ENCODE peak calls at places on chromosomes 13 and 19, in ten cellular contexts. Z, H, K, P, M, S, W, G, R and N are unnamed samples.

GRCh38 chr19:1026189-1027019 is at the start of gene CNN2:
- DNase-seq in G (peak), K (peak), M (peak), S (peak), H (no peak), P (peak), Z (peak), W (peak), R (peak), N (peak)

GRCh38 chr19:45098521-45099464 is 5.8 kb downstream of the PPP1R37 start:
- DNase-seq in G (no peak), R (no peak), Z (peak), P (peak), S (no peak), K (peak), H (no peak), M (peak), W (no peak), N (no peak)

GRCh38 chr13:101474419-101474957 is 22.0 kb downstream of the ITGBL1 start:
- DNase-seq in P (no peak), Z (no peak), S (no peak), M (peak), H (no peak), K (no peak), W (peak), R (no peak), G (peak), N (no peak)

GRCh38 chr19:33978286-33978685 is 181.6 kb downstream of the KCTD15 start:
- DNase-seq in M (no peak), W (no peak), P (no peak), Z (no peak), R (no peak), S (no peak), H (no peak), G (no peak), K (no peak), N (no peak)

GRCh38 chr19:42653841-42654240 is 59.1 kb upstream of the CEACAM8 start:
- DNase-seq in K (no peak), R (no peak), Z (no peak), M (no peak), P (no peak), W (no peak), G (peak), H (no peak), S (no peak), N (no peak)

GRCh38 chr13:98657506-98658085 is 80.7 kb upstream of the STK24 start:
- DNase-seq in G (no peak), K (no peak), Z (no peak), R (no peak), P (no peak), W (no peak), S (no peak), M (peak), H (no peak), N (no peak)

GRCh38 chr13:99356216-99357089 is 49.3 kb upstream of the GPR183 start:
- DNase-seq in Z (no peak), G (no peak), K (no peak), S (peak), M (peak), H (no peak), W (no peak), P (no peak), R (peak), N (no peak)

GRCh38 chr19:37763488-37763887 is 15.9 kb downstream of the ZNF573 start:
- DNase-seq in S (peak), W (no peak), R (no peak), G (no peak), P (no peak), M (peak), K (no peak), H (no peak), Z (no peak), N (no peak)

GRCh38 chr13:33927315-33927714 is 109.4 kb downstream of the RFC3 start:
- DNase-seq in S (no peak), M (peak), H (no peak), K (no peak), R (peak), W (no peak), Z (no peak), G (no peak), P (no peak), N (no peak)

GRCh38 chr19:1513492-1514294 is 874 bp upstream of the ADAMTSL5 start:
- DNase-seq in P (peak), R (no peak), K (peak), W (no peak), M (peak), Z (peak), G (peak), S (peak), H (no peak), N (no peak)

GRCh38 chr19:2179095-2179494 is 15.4 kb downstream of the DOT1L start:
- DNase-seq in K (no peak), R (no peak), W (no peak), P (no peak), Z (no peak), G (no peak), M (no peak), S (no peak), H (no peak), N (no peak)

GRCh38 chr13:19634129-19634740 is 776 bp downstream of the MPHOSPH8 start:
- DNase-seq in H (no peak), S (no peak), M (peak), P (no peak), Z (no peak), G (peak), R (peak), W (no peak), K (no peak), N (no peak)

GRCh38 chr19:14411161-14411560 is 8.0 kb downstream of the DDX39A start:
- DNase-seq in K (no peak), M (no peak), S (no peak), W (peak), Z (no peak), R (no peak), P (no peak), G (no peak), H (no peak), N (no peak)

GRCh38 chr19:1133471-1133929 is 29.7 kb downstream of the GPX4 start:
- DNase-seq in Z (no peak), H (no peak), M (peak), S (peak), P (no peak), W (no peak), G (peak), R (no peak), K (no peak), N (no peak)

GRCh38 chr19:22606954-22607652 is 27.0 kb upstream of the ZNF492 start:
- DNase-seq in M (no peak), G (no peak), R (peak), W (no peak), H (no peak), K (no peak), S (no peak), Z (no peak), P (no peak), N (no peak)

GRCh38 chr13:23631676-23632622 is 61.7 kb downstream of the TNFRSF19 start:
- DNase-seq in R (no peak), K (no peak), P (no peak), W (no peak), H (no peak), Z (no peak), M (no peak), G (no peak), S (no peak), N (no peak)

GRCh38 chr19:42074513-42075363 is 1.2 kb upstream of the ZNF574 start:
- DNase-seq in R (no peak), G (peak), W (no peak), M (no peak), K (no peak), Z (no peak), P (no peak), H (no peak), S (peak), N (no peak)

GRCh38 chr19:28537896-28538295 is 675.1 kb downstream of the UQCRFS1 start:
- DNase-seq in H (no peak), S (no peak), W (no peak), K (no peak), R (no peak), P (no peak), G (no peak), M (no peak), Z (no peak), N (no peak)

GRCh38 chr13:80341771-80342271 is 895 bp upstream of the SPRY2 start:
- DNase-seq in R (no peak), W (peak), P (peak), K (peak), G (peak), Z (peak), H (no peak), M (peak), S (peak), N (no peak)

GRCh38 chr19:776549-776948 is 20.7 kb upstream of the PTBP1 start:
- DNase-seq in G (no peak), W (peak), H (no peak), P (no peak), R (no peak), K (no peak), M (no peak), Z (no peak), S (no peak), N (no peak)

GRCh38 chr13:39232999-39233398 is 194.7 kb downstream of the NHLRC3 start:
- DNase-seq in R (no peak), G (no peak), H (no peak), Z (no peak), K (no peak), S (no peak), M (no peak), P (no peak), W (no peak), N (no peak)

GRCh38 chr13:52862358-52863206 is 14.1 kb upstream of the PCDH8 start:
- DNase-seq in P (no peak), W (peak), K (no peak), H (no peak), S (peak), Z (no peak), G (peak), R (no peak), M (no peak), N (no peak)

GRCh38 chr13:101681834-101682233 is 229.4 kb downstream of the ITGBL1 start:
- DNase-seq in S (no peak), P (no peak), K (no peak), R (no peak), H (no peak), M (peak), W (no peak), G (no peak), Z (no peak), N (no peak)

GRCh38 chr19:5567360-5567970 is at the start of gene TINCR:
- DNase-seq in G (peak), P (no peak), M (no peak), Z (no peak), H (no peak), S (no peak), K (no peak), R (no peak), W (peak), N (no peak)
- TF ChIP-seq CTCF in G (no peak), P (no peak), M (no peak), Z (no peak), H (no peak), S (peak), K (no peak), R (no peak), W (peak), N (peak)

DNA sequence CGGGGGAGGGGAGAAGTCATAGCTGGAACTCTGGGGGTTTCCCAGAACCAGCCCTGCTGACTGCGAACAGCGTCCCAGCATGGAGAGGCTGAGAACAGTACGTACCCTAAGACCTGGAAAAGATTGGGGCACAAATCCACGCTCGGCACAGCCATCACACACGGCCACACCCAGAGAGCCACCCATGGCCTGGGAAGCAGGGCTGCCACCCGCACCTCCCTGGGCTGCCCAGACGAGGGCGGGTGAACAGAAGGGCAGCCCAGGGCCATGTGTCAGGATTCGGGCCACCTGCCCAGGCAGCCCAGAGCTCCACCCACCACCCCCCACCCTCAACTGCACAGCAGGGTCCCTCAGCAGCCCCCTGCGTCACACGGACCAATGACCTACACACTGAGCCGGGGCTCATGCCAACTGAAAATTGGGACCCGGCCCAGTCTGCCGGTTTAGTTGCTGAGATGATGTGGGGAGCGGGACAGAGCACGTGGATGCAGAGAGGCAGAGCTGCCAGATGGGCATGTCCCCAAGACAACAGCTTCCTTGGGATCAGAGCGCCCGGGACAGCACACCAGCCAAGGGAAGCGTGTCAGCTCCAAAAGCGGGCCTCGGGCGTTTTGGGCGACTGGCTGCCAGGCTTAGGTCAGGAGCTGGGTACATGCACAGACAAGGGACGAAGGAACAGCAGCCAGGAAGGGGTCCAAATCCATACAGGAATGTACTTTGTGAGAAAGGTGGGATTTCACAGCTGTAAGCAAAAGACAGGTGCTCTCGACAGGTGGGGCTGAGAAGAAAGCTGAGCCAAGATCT is 8.4 kb downstream of the UBXN6 start:
- DNase-seq in M (no peak), R (no peak), Z (peak), K (peak), H (no peak), W (no peak), P (peak), S (no peak), G (no peak), N (no peak)
- TF ChIP-seq CTCF in M (no peak), R (no peak), Z (peak), K (peak), H (no peak), W (no peak), P (no peak), S (no peak), G (peak), N (no peak)

GRCh38 chr13:86862137-86862536 is 809.0 kb upstream of the SLITRK5 start:
- DNase-seq in M (no peak), R (no peak), G (peak), S (no peak), W (no peak), K (no peak), Z (no peak), H (no peak), P (no peak), N (no peak)

GRCh38 chr13:86864376-86864775 is 806.8 kb upstream of the SLITRK5 start:
- DNase-seq in M (no peak), S (no peak), P (no peak), H (no peak), K (no peak), W (no peak), R (no peak), Z (no peak), G (no peak), N (no peak)
- TF ChIP-seq CTCF in M (no peak), S (no peak), P (no peak), H (no peak), K (no peak), W (no peak), R (no peak), Z (no peak), G (no peak), N (no peak)

DNA sequence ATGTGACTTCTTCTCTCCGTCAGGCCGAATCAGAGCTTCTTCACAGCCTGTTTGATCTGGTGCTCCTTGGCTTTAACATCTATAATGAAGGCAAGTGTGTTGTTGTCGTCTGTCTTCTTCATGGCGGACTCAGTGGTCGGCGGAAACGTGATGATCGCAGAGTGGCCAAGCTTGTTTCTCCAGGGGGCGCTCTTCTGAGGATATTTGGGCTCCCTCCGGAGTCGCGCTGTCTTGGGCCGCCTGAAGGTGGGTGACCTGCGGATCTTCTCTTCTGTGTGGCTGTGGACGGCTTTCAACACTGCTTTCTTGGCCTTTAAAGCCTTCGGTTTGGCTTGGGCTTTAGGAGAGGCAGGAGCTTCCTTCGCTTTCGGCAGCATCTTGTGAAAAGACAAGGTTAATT is 9.8 kb downstream of the TPRX1 start:
- DNase-seq in W (no peak), H (no peak), P (no peak), G (peak), R (no peak), Z (no peak), M (no peak), S (no peak), K (no peak), N (no peak)
- TF ChIP-seq CTCF in W (no peak), H (no peak), P (no peak), G (peak), R (no peak), Z (no peak), M (no peak), S (no peak), K (no peak), N (peak)

DNA sequence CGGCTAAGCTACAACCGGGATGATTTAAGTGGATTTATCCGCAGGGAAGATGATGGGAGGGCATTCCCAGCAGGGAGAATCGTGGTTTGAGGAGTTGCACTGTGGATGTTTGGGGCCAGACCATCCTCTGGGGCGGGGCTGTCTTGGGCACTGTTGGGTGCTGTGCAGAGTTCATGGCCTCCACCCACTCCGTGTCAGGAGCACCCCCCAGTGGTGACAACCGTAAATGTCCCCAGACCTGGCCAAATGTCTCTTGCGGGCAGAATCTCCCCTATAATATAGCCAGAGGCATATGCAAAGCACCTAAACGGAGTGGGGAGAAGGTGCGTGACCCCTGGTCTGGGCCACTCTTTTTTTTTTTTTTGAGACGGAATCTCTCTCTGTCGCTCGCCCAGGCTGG is 40.2 kb downstream of the SMIM24 start:
- DNase-seq in W (peak), P (no peak), S (peak), H (no peak), K (peak), G (peak), R (no peak), Z (peak), M (peak), N (no peak)
- TF ChIP-seq CTCF in W (no peak), P (peak), S (peak), H (peak), K (peak), G (peak), R (no peak), Z (peak), M (peak), N (peak)

DNA sequence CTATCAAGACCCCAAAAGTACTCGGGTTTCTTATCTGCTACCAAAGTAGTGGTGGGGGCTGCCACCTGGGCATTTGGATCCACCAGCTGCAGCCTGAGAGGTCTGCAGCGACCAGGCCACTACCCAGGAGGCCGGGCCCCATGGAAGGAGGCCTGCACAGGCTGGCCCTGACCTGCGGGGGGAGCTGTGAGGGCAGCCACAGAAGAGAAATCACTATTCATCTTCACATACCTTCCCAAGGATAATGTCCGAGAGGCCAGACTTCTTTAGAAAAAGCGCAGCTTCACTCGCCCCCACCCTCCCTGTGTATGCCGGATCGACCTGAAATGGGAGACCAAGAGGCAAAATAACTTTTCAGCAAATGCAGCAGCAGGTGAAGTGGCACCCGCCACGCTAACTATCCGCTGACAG is 30.1 kb downstream of the EPS15L1 start:
- DNase-seq in R (no peak), G (peak), S (peak), W (peak), Z (no peak), P (no peak), H (no peak), M (peak), K (no peak), N (no peak)
- TF ChIP-seq CTCF in R (no peak), G (peak), S (peak), W (peak), Z (peak), P (no peak), H (no peak), M (peak), K (peak), N (peak)

GRCh38 chr19:49855277-49855675 is 4.3 kb downstream of the PTOV1 start:
- DNase-seq in G (no peak), S (no peak), M (no peak), Z (no peak), H (no peak), K (no peak), R (no peak), W (no peak), P (no peak), N (no peak)
- TF ChIP-seq CTCF in G (no peak), S (no peak), M (no peak), Z (no peak), H (no peak), K (no peak), R (no peak), W (no peak), P (no peak), N (no peak)